ENCODE peak calls at places on chromosome 16, in nine cellular contexts. I is stomach, L is breast epithelium, V is HepG2, Z is esophagus muscularis mucosa, Y is transverse colon, R is suprapubic skin, G is spleen, S is prostate gland. F is an unnamed sample.

GRCh38 chr16:81095653-81095952 is 592 bp downstream of the GCSH start:
- DNase-seq in Z (no peak), Y (no peak), R (no peak), G (no peak), I (no peak), V (no peak), L (no peak), S (no peak), F (no peak)

GRCh38 chr16:70738083-70738977 is 52.5 kb upstream of the MTSS2 start:
- DNase-seq in I (peak; percentile 43), Z (no peak), V (peak; percentile 79), R (no peak), G (no peak), S (peak; percentile 70), Y (peak; percentile 56), L (peak; percentile 50), F (peak; percentile 43)

GRCh38 chr16:75227361-75228142 is 8.8 kb downstream of the CTRB1 start:
- DNase-seq in G (no peak), L (no peak), R (no peak), Z (no peak), V (no peak), S (no peak), Y (no peak), I (no peak), F (no peak)

GRCh38 chr16:20950294-20950693 is 49.7 kb downstream of the LYRM1 start:
- DNase-seq in R (no peak), Y (no peak), G (no peak), I (no peak), V (no peak), Z (no peak), S (no peak), L (no peak), F (no peak)

GRCh38 chr16:61148930-61149329 is 887.3 kb downstream of the CDH8 start:
- DNase-seq in Y (no peak), G (no peak), V (peak; percentile 7), S (no peak), L (no peak), Z (no peak), R (no peak), I (no peak), F (no peak)

GRCh38 chr16:80175011-80175410 is 365.8 kb upstream of the DYNLRB2 start:
- DNase-seq in Z (no peak), S (no peak), V (no peak), Y (no peak), I (no peak), L (no peak), R (no peak), G (no peak), F (no peak)

GRCh38 chr16:83843657-83844056 is 35.9 kb downstream of the HSBP1 start:
- DNase-seq in L (no peak), Z (no peak), S (no peak), I (no peak), V (no peak), R (no peak), G (no peak), Y (no peak), F (no peak)

GRCh38 chr16:50529334-50529733 is 18.9 kb upstream of the NKD1 start:
- DNase-seq in R (no peak), I (no peak), L (no peak), Z (no peak), S (no peak), G (no peak), V (no peak), Y (no peak), F (no peak)

GRCh38 chr16:75931043-75931442 is 204.8 kb upstream of the CPHXL start:
- DNase-seq in Z (no peak), S (no peak), R (no peak), I (no peak), L (no peak), Y (no peak), G (no peak), V (no peak), F (no peak)

GRCh38 chr16:84795338-84796053 is 24.3 kb upstream of the CRISPLD2 start:
- DNase-seq in R (peak; percentile 84), S (no peak), G (peak; percentile 48), I (peak; percentile 43), L (peak; percentile 28), V (no peak), Z (peak; percentile 97), Y (peak; percentile 66), F (no peak)

GRCh38 chr16:24805484-24805883 is 40.3 kb upstream of the SLC5A11 start:
- DNase-seq in R (no peak), L (no peak), V (no peak), Z (no peak), Y (no peak), I (no peak), S (no peak), G (no peak), F (no peak)

GRCh38 chr16:31487720-31488629 is 5.1 kb downstream of the SLC5A2 start:
- DNase-seq in Z (no peak), V (no peak), R (peak; percentile 78), S (peak; percentile 39), I (peak; percentile 75), L (no peak), Y (peak; percentile 81), G (peak; percentile 93), F (peak; percentile 71)

GRCh38 chr16:22008215-22009142 is 568 bp downstream of the MOSMO start:
- DNase-seq in Y (peak; percentile 24), S (no peak), I (no peak), Z (no peak), L (no peak), G (peak; percentile 86), V (no peak), R (no peak), F (peak; percentile 46)

GRCh38 chr16:529012-529575 is 1.6 kb downstream of the CAPN15 start:
- DNase-seq in L (no peak), G (no peak), Z (no peak), Y (peak; percentile 47), S (no peak), V (no peak), R (no peak), I (no peak), F (no peak)
- TF ChIP-seq POLR2A in L (no peak), G (no peak), Z (no peak), Y (peak; percentile 25), S (no peak), V (no peak), R (no peak), I (no peak), F (no peak)

GRCh38 chr16:4801962-4802658 is at the start of gene ROGDI:
- DNase-seq in V (peak; percentile 80), L (peak; percentile 85), I (peak; percentile 96), S (peak; percentile 88), Z (peak; percentile 96), R (peak; percentile 89), G (peak; percentile 97), Y (peak; percentile 96), F (peak; percentile 64)
- TF ChIP-seq POLR2AphosphoS5 in V (peak; percentile 62), L (peak; percentile 12), I (peak; percentile 82), S (peak; percentile 78), Z (peak; percentile 62), R (no peak), G (peak; percentile 80), Y (peak; percentile 77), F (no peak)

GRCh38 chr16:47458331-47458730 is 2.5 kb downstream of the ITFG1 start:
- DNase-seq in Y (no peak), S (no peak), Z (no peak), I (no peak), L (no peak), R (no peak), V (no peak), G (no peak), F (no peak)

GRCh38 chr16:47460301-47460754 is 535 bp downstream of the ITFG1 start:
- DNase-seq in V (no peak), R (no peak), Z (no peak), I (no peak), S (no peak), Y (no peak), L (no peak), G (no peak), F (no peak)

GRCh38 chr16:47459603-47460002 is 1.3 kb downstream of the ITFG1 start:
- DNase-seq in S (no peak), G (no peak), I (no peak), L (no peak), Y (no peak), R (no peak), V (no peak), Z (no peak), F (no peak)

GRCh38 chr16:47461598-47462266 is 601 bp downstream of the PHKB start:
- DNase-seq in I (no peak), R (no peak), Z (no peak), V (peak; percentile 68), S (peak; percentile 27), Y (peak; percentile 26), G (no peak), L (no peak), F (no peak)

DNA sequence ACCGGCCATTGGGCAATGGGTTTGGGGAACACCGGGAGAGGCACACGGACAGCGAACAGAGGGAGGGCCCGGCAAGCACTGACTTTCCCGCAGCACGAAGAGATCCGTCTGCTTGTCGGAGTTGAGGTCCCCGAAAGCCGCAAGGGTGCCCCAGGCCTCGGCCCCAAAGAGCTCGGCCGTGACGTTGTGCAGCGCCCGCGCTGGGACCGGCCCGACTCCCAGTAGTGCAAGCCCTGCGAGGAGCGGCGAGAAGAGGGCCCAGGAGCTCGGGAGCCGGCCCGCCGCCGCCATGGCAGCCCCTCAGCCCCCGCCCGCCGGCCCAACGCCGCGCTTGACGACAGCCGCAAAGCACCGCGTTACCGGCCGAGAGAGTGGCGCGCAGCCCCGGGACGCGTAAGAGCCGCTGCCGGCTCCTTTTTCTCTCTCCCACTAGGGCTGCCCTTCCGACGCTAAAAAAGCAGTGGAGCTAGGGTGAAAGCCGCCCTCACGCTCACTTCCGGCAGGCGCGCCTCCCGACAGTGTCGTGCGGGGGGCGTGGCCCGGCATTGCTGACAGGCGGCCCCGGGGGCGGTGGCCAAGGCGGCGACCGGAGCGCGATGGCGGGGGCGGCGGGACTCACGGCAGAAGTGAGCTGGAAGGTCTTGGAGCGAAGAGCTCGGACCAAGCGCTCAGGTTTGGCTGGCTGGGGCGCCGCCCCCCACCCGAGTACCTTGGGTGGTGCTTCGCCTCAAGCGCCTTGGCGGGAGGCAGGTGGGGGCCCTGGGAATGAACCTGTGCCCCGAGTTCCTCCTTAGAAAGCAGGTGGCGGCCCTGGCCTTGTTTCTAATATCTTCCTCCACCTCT is at the start of the genes ITFG1 and PHKB:
- DNase-seq in I (peak; percentile 91), G (peak; percentile 99), Z (peak; percentile 95), Y (peak; percentile 93), S (peak; percentile 86), V (peak; percentile 92), R (peak; percentile 94), L (peak; percentile 84), F (peak; percentile 70)
- TF ChIP-seq POLR2A in I (peak; percentile 29), G (no peak), Z (no peak), Y (peak; percentile 72), S (peak; percentile 56), V (peak; percentile 80), R (no peak), L (no peak), F (peak; percentile 94)

DNA sequence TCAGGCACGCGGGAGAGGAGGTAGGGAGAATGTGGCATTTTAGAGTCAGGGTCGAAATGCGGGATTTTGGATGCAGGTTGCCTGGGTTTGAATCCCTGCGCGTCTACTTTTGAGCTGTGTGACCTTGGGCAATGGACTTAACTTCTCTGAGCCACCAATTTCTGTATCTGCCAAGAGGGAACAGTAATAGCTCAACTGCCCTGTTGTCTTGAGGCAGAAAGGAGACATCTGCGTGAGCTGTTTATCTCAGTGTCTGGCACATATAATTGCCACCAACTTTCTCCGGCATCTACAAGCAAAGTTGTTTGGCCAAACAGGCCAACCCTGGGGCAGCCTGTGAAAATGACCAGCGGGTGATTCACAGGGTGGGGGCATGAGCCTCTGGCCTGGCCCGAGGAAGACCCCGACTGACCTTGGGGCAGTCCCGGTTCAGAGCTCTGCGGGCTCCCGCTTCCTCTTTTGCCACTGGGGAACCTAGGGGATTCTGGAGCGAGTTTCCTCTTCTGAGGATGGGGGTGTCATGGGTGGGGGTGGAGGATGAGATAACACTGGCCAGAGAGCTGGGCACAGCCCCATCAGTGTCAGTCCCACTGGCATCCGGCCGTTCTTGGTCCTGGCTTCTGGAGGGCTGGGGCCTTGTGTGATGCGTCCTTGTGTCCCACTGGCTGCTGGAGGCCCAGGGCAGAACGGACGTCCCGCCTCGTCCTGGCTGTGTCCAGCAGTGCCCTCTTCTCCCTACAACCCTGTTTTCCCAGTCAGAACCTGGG is 1.3 kb downstream of the SNN start:
- DNase-seq in Z (no peak), R (no peak), G (peak; percentile 91), V (no peak), S (no peak), Y (peak; percentile 49), L (peak; percentile 50), I (no peak), F (no peak)
- TF ChIP-seq POLR2AphosphoS5 in Z (peak; percentile 10), R (no peak), G (peak; percentile 76), V (no peak), S (no peak), Y (no peak), L (no peak), I (no peak), F (peak; percentile 55)

F was measured in GM12892.